ENCODE peak calls at places on chromosome 7, in ten cellular contexts. L, E, H, V, B, M, J, Z, G and O are unnamed samples.

GRCh38 chr7:36192050-36192824 is 39.2 kb downstream of the EEPD1 start:
- DNase-seq in B (no peak), E (no peak), G (no peak), V (no peak), M (no peak), H (no peak), L (no peak), Z (no peak), J (no peak), O (no peak)

GRCh38 chr7:155785536-155785935 is 26.7 kb downstream of the SHH start:
- DNase-seq in J (no peak), E (no peak), B (no peak), L (no peak), Z (no peak), V (no peak), H (no peak), M (no peak), G (no peak), O (no peak)

GRCh38 chr7:2978403-2978802 is 65.3 kb downstream of the CARD11 start:
- DNase-seq in G (peak), Z (peak), E (peak), B (no peak), H (no peak), V (no peak), J (peak), L (no peak), M (peak), O (peak)

GRCh38 chr7:36287371-36288241 is 102.1 kb upstream of the ANLN start:
- DNase-seq in M (no peak), V (no peak), J (peak), E (peak), G (peak), H (no peak), B (peak), Z (no peak), L (no peak), O (no peak)

GRCh38 chr7:101747758-101748345 is 69.6 kb upstream of the CUX1 start:
- DNase-seq in B (no peak), E (no peak), H (no peak), J (no peak), G (no peak), V (no peak), Z (no peak), M (no peak), L (no peak), O (no peak)

GRCh38 chr7:16644987-16645592 is 464 bp downstream of the ANKMY2 start:
- DNase-seq in J (peak), Z (peak), G (no peak), M (peak), H (no peak), E (no peak), L (peak), V (no peak), B (no peak), O (no peak)

GRCh38 chr7:130505753-130506152 is 13.9 kb downstream of the MEST start:
- DNase-seq in H (no peak), E (no peak), J (no peak), G (no peak), M (no peak), B (no peak), Z (no peak), V (no peak), L (no peak), O (no peak)

GRCh38 chr7:135369405-135369804 is 135.8 kb downstream of the STRA8 start:
- DNase-seq in Z (no peak), L (no peak), V (no peak), H (no peak), G (no peak), E (no peak), B (no peak), M (no peak), J (no peak), O (no peak)

GRCh38 chr7:8197994-8198698 is 63.8 kb downstream of the ICA1 start:
- DNase-seq in V (no peak), G (no peak), B (no peak), M (no peak), J (no peak), E (peak), L (no peak), Z (no peak), H (no peak), O (no peak)

GRCh38 chr7:123995617-123996326 is 37.1 kb downstream of the TMEM229A start:
- DNase-seq in H (no peak), G (no peak), V (no peak), E (no peak), J (no peak), L (no peak), Z (no peak), B (no peak), M (no peak), O (no peak)

GRCh38 chr7:75534727-75535307 is 42.7 kb downstream of the SPDYE5 start:
- DNase-seq in M (no peak), Z (no peak), G (no peak), V (no peak), J (no peak), B (no peak), H (no peak), E (no peak), L (no peak), O (no peak)

GRCh38 chr7:132654150-132654549 is 77.9 kb upstream of the PLXNA4 start:
- DNase-seq in H (no peak), J (no peak), G (no peak), B (no peak), V (no peak), L (no peak), M (no peak), E (no peak), Z (no peak), O (no peak)

GRCh38 chr7:92751902-92752901 is 84.2 kb downstream of the CDK6 start:
- DNase-seq in E (no peak), L (no peak), M (no peak), B (no peak), J (no peak), H (no peak), G (no peak), V (no peak), Z (no peak), O (no peak)

GRCh38 chr7:99789441-99790070 is 5.6 kb upstream of the CYP3A4 start:
- DNase-seq in B (no peak), V (no peak), Z (no peak), L (no peak), E (no peak), J (no peak), G (no peak), H (no peak), M (no peak), O (no peak)

GRCh38 chr7:123754295-123754871 is 5.6 kb upstream of the WASL start:
- DNase-seq in G (no peak), V (no peak), L (no peak), M (no peak), J (no peak), E (no peak), B (no peak), H (no peak), Z (no peak), O (no peak)

GRCh38 chr7:17497549-17498193 is 199.2 kb downstream of the AHR start:
- DNase-seq in Z (no peak), J (no peak), L (no peak), B (no peak), M (no peak), G (no peak), E (no peak), H (no peak), V (no peak), O (no peak)

GRCh38 chr7:26093023-26093422 is 59.0 kb upstream of the NFE2L3 start:
- DNase-seq in E (no peak), M (no peak), Z (no peak), G (no peak), L (no peak), J (no peak), H (no peak), V (no peak), B (no peak), O (no peak)

GRCh38 chr7:3607847-3608246 is 306.8 kb downstream of the SDK1 start:
- DNase-seq in M (no peak), G (no peak), E (no peak), Z (no peak), J (no peak), H (no peak), V (no peak), L (no peak), B (no peak), O (no peak)

GRCh38 chr7:157432541-157432956 is 95.7 kb downstream of the DNAJB6 start:
- DNase-seq in L (no peak), J (peak), V (peak), H (no peak), M (peak), E (no peak), B (peak), Z (no peak), G (no peak), O (no peak)

GRCh38 chr7:121075952-121076349 is 87.4 kb downstream of the CPED1 start:
- DNase-seq in B (no peak), H (no peak), Z (no peak), G (no peak), J (no peak), E (no peak), V (no peak), L (no peak), M (no peak), O (no peak)

GRCh38 chr7:39753823-39754325 is 130.5 kb downstream of the RALA start:
- DNase-seq in Z (no peak), J (no peak), E (no peak), L (no peak), B (no peak), G (no peak), M (no peak), V (no peak), H (no peak), O (no peak)

GRCh38 chr7:43764807-43765491 is 6.5 kb downstream of the BLVRA start:
- DNase-seq in Z (no peak), E (no peak), H (no peak), B (no peak), V (no peak), L (no peak), M (no peak), G (no peak), J (no peak), O (no peak)

GRCh38 chr7:143308632-143309031 is 7.3 kb upstream of the CLCN1 start:
- DNase-seq in L (no peak), B (no peak), V (no peak), J (no peak), H (no peak), Z (no peak), M (no peak), G (no peak), E (no peak), O (no peak)

GRCh38 chr7:151946932-151947331 is 9.3 kb upstream of the GALNTL5 start:
- DNase-seq in J (no peak), M (no peak), V (no peak), B (no peak), G (no peak), E (no peak), H (no peak), L (no peak), Z (no peak), O (no peak)

GRCh38 chr7:78223598-78223997 is 425.0 kb downstream of the PHTF2 start:
- DNase-seq in B (no peak), M (no peak), E (no peak), H (no peak), G (no peak), V (no peak), L (no peak), Z (no peak), J (no peak), O (no peak)

GRCh38 chr7:151631968-151632749 is 112.5 kb upstream of the RHEB start:
- DNase-seq in Z (peak), J (peak), H (peak), B (peak), V (peak), M (peak), L (peak), G (peak), E (peak), O (no peak)

DNA sequence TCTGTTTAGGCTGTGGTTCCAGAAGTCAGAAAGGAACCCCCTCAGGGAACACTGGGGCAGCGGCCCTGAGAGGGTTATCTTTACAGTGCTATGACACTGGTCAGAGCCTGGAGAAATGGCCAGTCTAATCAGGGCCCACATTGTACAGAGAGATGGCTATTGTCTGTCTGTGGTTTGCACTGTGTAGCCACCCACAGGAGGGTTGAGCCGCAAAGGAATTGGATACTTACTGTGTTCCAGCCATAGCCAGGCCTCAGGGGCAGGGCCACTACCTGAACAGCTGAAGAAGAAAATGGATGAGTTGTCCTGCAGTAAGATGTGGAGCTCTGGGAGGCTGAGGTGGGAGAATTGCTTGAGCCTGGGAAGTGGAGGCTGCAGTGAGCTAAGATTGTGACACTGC is 47.5 kb upstream of the PODXL start:
- DNase-seq in B (no peak), L (no peak), Z (no peak), G (no peak), M (no peak), E (no peak), H (no peak), J (no peak), V (no peak), O (no peak)
- H3K27ac ChIP-seq in B (no peak), L (no peak), Z (no peak), G (no peak), M (no peak), E (no peak), H (no peak), J (no peak), V (no peak), O (peak)

DNA sequence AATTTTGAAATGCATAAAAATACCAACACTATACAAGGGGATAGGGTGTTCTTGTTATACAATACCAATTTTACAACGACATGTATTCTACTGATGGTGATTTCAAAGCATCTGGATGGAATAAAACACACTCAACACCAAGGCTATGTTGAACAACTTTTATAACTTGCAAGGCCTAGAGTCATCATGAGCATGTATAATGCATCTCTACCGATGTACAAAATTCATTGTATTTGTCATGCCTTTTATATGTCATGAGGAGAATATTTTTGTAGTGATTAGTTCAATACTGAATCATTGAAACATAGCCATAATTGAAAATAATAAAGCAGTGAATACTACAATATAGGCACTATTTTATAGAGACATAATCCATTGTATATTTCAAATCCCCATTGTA is 160.2 kb downstream of the ETV1 start:
- DNase-seq in V (no peak), Z (no peak), E (no peak), B (no peak), G (no peak), J (no peak), L (no peak), H (no peak), M (no peak), O (no peak)
- H3K27ac ChIP-seq in V (no peak), Z (no peak), E (no peak), B (no peak), G (no peak), J (no peak), L (no peak), H (no peak), M (no peak), O (no peak)

GRCh38 chr7:94848531-94848930 is 58.9 kb upstream of the PPP1R9A start:
- DNase-seq in Z (no peak), E (no peak), H (no peak), M (no peak), V (no peak), G (no peak), L (no peak), J (no peak), B (no peak), O (no peak)
- H3K27ac ChIP-seq in Z (no peak), E (no peak), H (no peak), M (no peak), V (no peak), G (no peak), L (no peak), J (no peak), B (no peak), O (no peak)

GRCh38 chr7:30149640-30150272 is 15.0 kb downstream of the MTURN start:
- DNase-seq in H (no peak), Z (no peak), E (no peak), L (no peak), G (no peak), J (no peak), V (no peak), M (no peak), B (no peak), O (no peak)

GRCh38 chr7:30147785-30148184 is 13.0 kb downstream of the MTURN start:
- DNase-seq in H (no peak), J (no peak), G (no peak), Z (no peak), L (no peak), E (no peak), B (no peak), V (no peak), M (no peak), O (no peak)

GRCh38 chr7:30148951-30149459 is 14.2 kb downstream of the MTURN start:
- DNase-seq in G (peak), Z (no peak), V (no peak), B (no peak), M (peak), E (no peak), L (no peak), J (peak), H (no peak), O (no peak)

GRCh38 chr7:30147223-30147622 is 12.4 kb downstream of the MTURN start:
- DNase-seq in V (no peak), L (no peak), E (no peak), J (no peak), H (no peak), B (no peak), G (no peak), Z (no peak), M (no peak), O (no peak)

DNA sequence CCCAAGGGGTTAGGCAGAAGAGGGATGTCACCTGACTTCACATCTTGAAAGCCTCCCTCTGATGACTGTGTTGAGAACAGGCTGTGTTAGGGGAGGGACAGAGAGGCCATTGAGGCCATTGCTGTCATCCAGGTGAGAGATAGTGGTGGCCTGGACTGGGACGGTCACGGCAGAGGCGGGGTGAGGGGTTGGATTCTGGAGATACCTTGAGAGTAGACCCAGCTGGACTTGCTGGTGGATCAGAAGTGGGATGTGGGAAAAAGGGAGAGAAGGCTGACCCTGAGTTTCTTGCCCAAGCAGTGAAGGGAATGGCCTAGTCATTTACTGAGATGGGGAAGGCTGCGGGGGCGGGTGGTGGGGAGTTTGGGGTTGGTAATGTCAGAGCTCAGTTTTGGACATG is 13.6 kb downstream of the MTURN start:
- DNase-seq in Z (no peak), M (no peak), E (no peak), B (no peak), H (no peak), L (no peak), J (no peak), G (no peak), V (no peak), O (no peak)
- H3K27ac ChIP-seq in Z (no peak), M (peak), E (no peak), B (no peak), H (peak), L (no peak), J (no peak), G (no peak), V (no peak), O (no peak)